ENCODE peak calls at places on chromosomes 16 and 17, in six cellular contexts. L is mesendoderm, O is IMR-90, A is mesenchymal stem cell, R is H1, B is trophoblast cell. Z is an unnamed sample.

GRCh38 chr16:80852261-80852872 is 48.0 kb upstream of the CDYL2 start:
- DNase-seq in O (peak), R (peak), A (no peak), L (peak), B (peak), Z (no peak)

GRCh38 chr16:46975908-46976470 is 2.5 kb upstream of the DNAJA2 start:
- DNase-seq in B (no peak), A (no peak), L (no peak), R (no peak), O (no peak), Z (no peak)

GRCh38 chr17:4939804-4940624 is at the start of the genes RNF167 and SLC25A11:
- DNase-seq in O (peak), B (peak), L (peak), A (peak), R (peak), Z (peak)

GRCh38 chr16:87420401-87421368 is 28.5 kb downstream of the MAP1LC3B start:
- DNase-seq in A (no peak), R (no peak), L (no peak), B (no peak), O (no peak), Z (no peak)

GRCh38 chr16:48124266-48124665 is 31.5 kb downstream of the ABCC12 start:
- DNase-seq in B (no peak), L (no peak), A (no peak), O (no peak), R (no peak), Z (no peak)

GRCh38 chr17:38676706-38677504 is 2.1 kb upstream of the EPOP start:
- DNase-seq in B (peak), O (peak), A (peak), R (peak), L (peak), Z (peak)

GRCh38 chr17:59328534-59329095 is 2.8 kb upstream of the YPEL2 start:
- DNase-seq in O (no peak), B (no peak), A (peak), L (no peak), R (no peak), Z (no peak)

GRCh38 chr16:3152022-3152272 is 17.1 kb downstream of the ZNF213 start:
- DNase-seq in A (no peak), L (no peak), R (no peak), O (no peak), B (no peak), Z (no peak)

GRCh38 chr17:46791531-46791930 is 27.0 kb downstream of the WNT3 start:
- DNase-seq in A (no peak), L (no peak), R (no peak), B (peak), O (no peak), Z (no peak)

GRCh38 chr17:81237591-81238489 is 1.0 kb downstream of the TEPSIN start:
- DNase-seq in R (no peak), B (no peak), O (no peak), A (no peak), L (no peak), Z (no peak)

GRCh38 chr16:89918453-89919347 is at the start of gene MC1R:
- DNase-seq in L (peak), A (peak), B (no peak), R (no peak), O (peak), Z (peak)

GRCh38 chr17:78781339-78782304 is at the start of gene CYTH1:
- DNase-seq in O (no peak), R (no peak), B (no peak), L (peak), A (peak), Z (peak)

GRCh38 chr17:31072186-31072585 is 22.6 kb upstream of the NF1 start:
- DNase-seq in A (peak), L (peak), O (peak), B (peak), R (no peak), Z (peak)

GRCh38 chr16:69105501-69106361 is at the start of gene HAS3:
- DNase-seq in R (peak), B (peak), L (peak), O (peak), A (peak), Z (peak)

GRCh38 chr17:29042679-29043538 is at the start of gene PIPOX:
- DNase-seq in R (peak), O (peak), L (peak), A (peak), B (no peak), Z (peak)
- H2AK5ac ChIP-seq in R (peak), O (no peak), L (peak), A (peak), B (no peak), Z (peak)

DNA sequence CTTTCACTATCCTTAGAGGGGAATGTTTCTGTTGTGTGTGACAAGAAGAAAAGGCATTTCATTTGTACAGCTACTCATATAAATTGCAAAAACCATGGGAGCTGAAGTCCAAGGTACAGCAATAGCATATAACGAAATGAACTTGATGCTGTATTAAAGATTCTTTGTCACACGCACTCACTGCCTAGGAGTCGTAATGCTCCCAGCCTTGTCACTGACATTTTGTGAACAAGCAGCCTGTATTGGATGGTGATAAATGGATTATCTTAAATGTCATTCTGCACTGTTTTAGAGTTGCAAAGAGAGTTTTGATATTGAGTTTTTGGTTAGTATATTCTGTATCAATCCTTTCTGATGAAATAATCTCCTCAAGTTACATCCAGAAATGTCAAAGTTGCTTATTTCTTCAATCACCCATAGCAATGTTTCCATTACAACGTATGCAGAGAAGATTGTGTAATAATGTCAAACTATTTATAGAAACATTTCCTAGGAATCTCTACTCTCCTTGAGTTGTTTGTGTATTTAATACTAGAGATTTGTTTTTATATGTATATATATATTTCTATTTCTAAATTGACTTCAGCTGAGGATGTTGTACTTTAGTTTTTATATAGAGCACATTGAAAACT is 270.6 kb downstream of the FTO start:
- DNase-seq in B (no peak), A (peak), L (no peak), R (no peak), O (peak), Z (no peak)
- H3K4me3 ChIP-seq in B (no peak), A (no peak), L (no peak), R (no peak), O (no peak), Z (no peak)

DNA sequence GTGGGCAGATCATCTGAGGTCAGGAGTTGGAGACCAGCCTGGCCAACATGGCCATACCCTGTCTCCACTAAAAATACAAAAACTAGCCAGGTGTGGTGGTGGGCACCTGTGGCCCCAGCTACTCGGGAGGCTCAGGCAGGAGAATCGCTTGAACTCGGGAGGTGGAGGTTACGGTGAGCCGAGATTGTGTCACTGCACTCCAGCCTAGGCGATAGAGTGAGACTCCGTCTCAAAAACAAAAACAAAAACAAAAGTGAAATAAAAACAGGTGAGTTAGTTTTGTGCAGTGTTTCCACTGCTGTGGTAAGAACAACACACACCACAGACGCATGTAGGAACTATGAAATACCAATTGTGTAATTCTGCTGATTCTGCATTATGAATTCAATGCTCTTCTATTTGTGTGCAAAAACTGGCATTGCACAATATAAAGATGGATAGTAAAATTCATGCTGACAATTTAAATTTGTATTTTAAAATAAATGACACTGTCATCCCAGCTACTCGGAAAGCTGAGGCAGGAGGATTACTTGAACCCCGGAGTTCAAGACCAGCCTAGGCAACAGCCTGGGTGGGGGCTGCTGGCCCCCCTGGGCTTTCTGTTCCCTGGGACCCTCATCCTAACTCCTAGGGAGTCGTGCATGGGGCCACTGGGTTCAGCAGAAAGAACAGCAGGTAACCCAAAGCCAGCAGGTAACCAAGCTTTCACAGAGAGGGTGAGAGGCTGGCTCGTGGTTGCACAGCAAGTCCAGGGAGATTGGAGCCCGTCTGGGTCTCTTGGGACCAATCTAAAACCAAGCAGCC is 10.5 kb upstream of the RHBDF2 start:
- DNase-seq in O (no peak), R (no peak), A (no peak), B (no peak), L (no peak), Z (no peak)
- H4K8ac ChIP-seq in O (no peak), R (no peak), A (no peak), B (no peak), L (no peak), Z (no peak)

GRCh38 chr16:9791566-9791965 is 390.7 kb downstream of the GRIN2A start:
- DNase-seq in O (no peak), R (no peak), L (no peak), A (no peak), B (no peak), Z (no peak)
- H2AK5ac ChIP-seq in O (no peak), R (no peak), L (no peak), A (no peak), B (no peak), Z (no peak)

DNA sequence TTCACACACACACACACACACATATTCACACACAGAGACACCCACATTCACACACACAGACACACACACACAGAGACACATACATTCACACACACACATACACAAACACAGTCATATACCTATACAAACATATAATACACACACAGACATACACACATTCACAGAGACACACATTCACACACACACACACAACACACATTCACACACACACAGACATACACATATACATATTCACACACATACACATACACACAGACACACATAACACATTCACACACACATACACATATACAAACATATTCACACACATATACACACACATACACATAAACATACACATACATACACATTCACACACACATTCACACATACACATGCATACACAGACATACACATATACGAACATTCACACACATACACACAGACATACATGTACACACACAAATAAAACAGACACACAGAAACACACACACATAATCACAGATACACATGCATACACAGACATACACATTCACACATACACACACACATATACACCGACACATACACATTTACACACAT is 7.9 kb downstream of the PRCD start:
- DNase-seq in A (no peak), B (no peak), L (no peak), O (no peak), R (no peak), Z (no peak)
- H3K4me3 ChIP-seq in A (no peak), B (no peak), L (no peak), O (no peak), R (no peak), Z (no peak)

DNA sequence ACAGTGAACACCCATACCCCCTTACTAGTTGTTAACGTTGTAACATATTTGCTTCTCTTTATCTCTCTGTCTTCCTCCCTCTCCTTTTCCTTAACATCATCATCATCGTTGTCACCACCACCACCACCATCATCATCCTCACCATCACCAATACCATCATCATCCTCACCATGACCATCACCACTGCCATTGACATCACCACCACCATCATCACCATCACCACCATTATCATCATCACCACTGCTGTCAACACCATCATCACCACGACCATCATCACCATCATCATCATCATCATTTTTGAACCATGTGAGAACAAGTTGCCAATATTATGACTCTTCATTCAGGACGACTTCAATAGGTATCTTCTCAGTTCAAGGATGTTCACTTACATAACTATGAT is 35.5 kb downstream of the SHISA6 start:
- DNase-seq in L (no peak), A (no peak), B (no peak), O (no peak), R (no peak), Z (no peak)
- H4K8ac ChIP-seq in L (no peak), A (no peak), B (no peak), O (no peak), R (no peak), Z (no peak)

GRCh38 chr16:53626161-53626560 is 77.5 kb downstream of the RPGRIP1L start:
- DNase-seq in L (no peak), O (no peak), A (no peak), R (no peak), B (no peak), Z (no peak)

GRCh38 chr16:53629151-53629550 is 74.5 kb downstream of the RPGRIP1L start:
- DNase-seq in R (no peak), L (no peak), A (no peak), B (no peak), O (no peak), Z (no peak)

GRCh38 chr16:53622315-53622714 is 81.3 kb downstream of the RPGRIP1L start:
- DNase-seq in O (no peak), B (no peak), L (no peak), R (no peak), A (no peak), Z (no peak)

GRCh38 chr16:53626816-53627215 is 76.8 kb downstream of the RPGRIP1L start:
- DNase-seq in A (no peak), B (no peak), R (no peak), O (no peak), L (no peak), Z (no peak)

DNA sequence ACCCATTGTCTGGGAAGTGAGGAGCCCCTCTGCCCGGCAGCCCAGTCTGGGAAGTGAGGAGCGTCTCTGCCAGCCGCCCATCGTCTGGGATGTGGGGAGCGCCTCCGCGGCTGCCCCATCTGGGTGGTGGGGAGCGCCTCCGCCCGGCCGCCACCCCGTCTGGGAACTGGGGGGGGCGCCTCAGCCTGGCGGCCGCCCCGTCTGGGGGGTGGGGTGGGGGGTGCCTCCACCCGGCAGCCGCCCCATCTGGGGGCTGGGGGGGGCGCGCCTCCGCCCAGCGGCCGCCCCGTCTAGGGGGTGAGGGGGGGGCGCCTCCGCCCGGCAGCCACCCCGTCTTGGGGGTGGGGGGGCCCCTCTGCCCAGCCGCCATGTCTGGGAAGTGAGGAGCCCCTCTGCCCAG is 78.4 kb downstream of the RPGRIP1L start:
- DNase-seq in R (no peak), A (no peak), B (no peak), O (no peak), L (no peak), Z (no peak)
- H2AK5ac ChIP-seq in R (no peak), A (no peak), B (no peak), O (no peak), L (no peak), Z (no peak)

DNA sequence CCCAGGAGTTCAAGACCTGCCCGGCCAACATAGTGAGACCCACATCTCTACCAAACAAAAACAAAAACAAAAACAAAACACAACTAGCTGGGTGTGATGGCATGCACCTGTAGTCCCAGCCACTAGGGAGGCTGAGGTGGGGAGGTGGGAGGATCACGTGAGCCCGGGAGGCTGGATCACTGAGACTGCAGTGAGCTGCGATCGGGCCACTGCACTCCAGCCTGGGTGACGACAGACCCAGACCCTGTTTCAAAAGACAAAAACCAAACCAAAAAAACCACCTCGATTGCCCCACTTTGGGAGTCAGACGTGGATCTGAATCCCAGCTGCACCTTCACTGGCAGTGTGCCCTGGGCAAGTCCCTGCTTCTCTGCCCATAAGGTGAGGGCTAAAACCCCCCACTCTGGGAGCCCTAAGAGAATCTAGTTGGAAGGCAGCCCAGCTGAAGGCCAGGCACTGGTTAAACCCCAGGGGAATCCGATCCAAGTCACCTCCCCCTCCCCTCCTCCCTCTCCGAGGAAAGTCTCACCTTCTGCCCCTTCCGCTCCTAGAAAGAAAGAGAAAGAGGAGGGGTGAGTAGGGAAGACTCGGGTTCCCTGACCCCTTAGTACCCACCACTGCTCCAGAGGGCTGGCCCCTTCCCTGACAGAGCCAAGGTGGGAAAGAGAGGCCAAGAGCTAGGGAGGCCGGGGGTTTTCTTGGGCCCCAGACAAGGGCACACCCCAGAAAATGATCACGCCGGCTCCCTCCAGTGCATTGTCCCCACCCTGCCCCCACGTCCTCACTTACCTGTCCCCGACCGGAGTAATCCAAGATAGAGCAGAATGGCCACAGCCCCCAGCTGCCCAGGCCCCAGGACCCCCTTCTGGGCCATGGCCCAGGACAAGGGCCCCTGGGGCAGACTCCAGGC is 647 bp downstream of the PRSS8 start:
- DNase-seq in A (peak), R (no peak), O (no peak), B (peak), L (peak), Z (no peak)
- H3K4me3 ChIP-seq in A (no peak), R (peak), O (no peak), B (peak), L (peak), Z (peak)

GRCh38 chr16:76940251-76940650 is 250.7 kb upstream of the MON1B start:
- DNase-seq in L (no peak), R (no peak), A (no peak), B (no peak), O (no peak), Z (no peak)
- H4K8ac ChIP-seq in L (no peak), R (no peak), A (no peak), B (no peak), O (no peak), Z (no peak)